ENCODE peak calls at places on chromosomes 13 and 19, in eight cellular contexts. One of them, this sample, is unnamed.

GRCh38 chr13:85698236-85698635 is 101.0 kb downstream of the SLITRK6 start:
- DNase-seq in islet precursor cell: no peak
- DNase-seq in iPS-NIHi11: no peak
- DNase-seq in stimulated activated CD4-positive, alpha-beta T cell treated with anti-CD3 and anti-CD28 coated beads, Interleukin-4, amount 100 ng/mL, for 1 hour: no peak
- DNase-seq in epithelial cell of prostate: no peak
- DNase-seq in lower lobe of right lung: no peak
- DNase-seq in HEK293T: no peak
- DNase-seq in central memory CD8-positive, alpha-beta T cell: no peak
- DNase-seq in this sample: no peak

GRCh38 chr19:48672994-48673393 is at the start of gene NTN5:
- DNase-seq in islet precursor cell: no peak
- DNase-seq in iPS-NIHi11: no peak
- DNase-seq in stimulated activated CD4-positive, alpha-beta T cell treated with anti-CD3 and anti-CD28 coated beads, Interleukin-4, amount 100 ng/mL, for 1 hour: no peak
- DNase-seq in epithelial cell of prostate: no peak
- DNase-seq in lower lobe of right lung: no peak
- DNase-seq in HEK293T: no peak
- DNase-seq in central memory CD8-positive, alpha-beta T cell: no peak
- DNase-seq in this sample: no peak

GRCh38 chr13:26307701-26308100 is 53.8 kb downstream of the CDK8 start:
- DNase-seq in islet precursor cell: no peak
- DNase-seq in iPS-NIHi11: no peak
- DNase-seq in stimulated activated CD4-positive, alpha-beta T cell treated with anti-CD3 and anti-CD28 coated beads, Interleukin-4, amount 100 ng/mL, for 1 hour: no peak
- DNase-seq in epithelial cell of prostate: no peak
- DNase-seq in lower lobe of right lung: no peak
- DNase-seq in HEK293T: no peak
- DNase-seq in central memory CD8-positive, alpha-beta T cell: no peak
- DNase-seq in this sample: no peak

GRCh38 chr13:94309997-94310842 is 169.3 kb downstream of the DCT start:
- DNase-seq in islet precursor cell: no peak
- DNase-seq in iPS-NIHi11: no peak
- DNase-seq in stimulated activated CD4-positive, alpha-beta T cell treated with anti-CD3 and anti-CD28 coated beads, Interleukin-4, amount 100 ng/mL, for 1 hour: no peak
- DNase-seq in epithelial cell of prostate: no peak
- DNase-seq in lower lobe of right lung: no peak
- DNase-seq in HEK293T: no peak
- DNase-seq in central memory CD8-positive, alpha-beta T cell: no peak
- DNase-seq in this sample: no peak

GRCh38 chr19:38718747-38719543 is 25.3 kb downstream of the CAPN12 start:
- DNase-seq in islet precursor cell: peak
- DNase-seq in iPS-NIHi11: peak
- DNase-seq in stimulated activated CD4-positive, alpha-beta T cell treated with anti-CD3 and anti-CD28 coated beads, Interleukin-4, amount 100 ng/mL, for 1 hour: no peak
- DNase-seq in epithelial cell of prostate: no peak
- DNase-seq in lower lobe of right lung: peak
- DNase-seq in HEK293T: no peak
- DNase-seq in central memory CD8-positive, alpha-beta T cell: no peak
- DNase-seq in this sample: peak

GRCh38 chr19:10454267-10454666 is 33.9 kb downstream of the PDE4A start:
- DNase-seq in islet precursor cell: no peak
- DNase-seq in iPS-NIHi11: peak
- DNase-seq in stimulated activated CD4-positive, alpha-beta T cell treated with anti-CD3 and anti-CD28 coated beads, Interleukin-4, amount 100 ng/mL, for 1 hour: no peak
- DNase-seq in epithelial cell of prostate: no peak
- DNase-seq in lower lobe of right lung: no peak
- DNase-seq in HEK293T: peak
- DNase-seq in central memory CD8-positive, alpha-beta T cell: no peak
- DNase-seq in this sample: peak

GRCh38 chr19:679418-680286 is 3.5 kb downstream of the FSTL3 start:
- DNase-seq in islet precursor cell: no peak
- DNase-seq in iPS-NIHi11: peak
- DNase-seq in stimulated activated CD4-positive, alpha-beta T cell treated with anti-CD3 and anti-CD28 coated beads, Interleukin-4, amount 100 ng/mL, for 1 hour: peak
- DNase-seq in epithelial cell of prostate: no peak
- DNase-seq in lower lobe of right lung: peak
- DNase-seq in HEK293T: no peak
- DNase-seq in central memory CD8-positive, alpha-beta T cell: no peak
- DNase-seq in this sample: peak

GRCh38 chr13:24651718-24652345 is 28.4 kb upstream of the ATP12A start:
- DNase-seq in islet precursor cell: peak
- DNase-seq in iPS-NIHi11: no peak
- DNase-seq in stimulated activated CD4-positive, alpha-beta T cell treated with anti-CD3 and anti-CD28 coated beads, Interleukin-4, amount 100 ng/mL, for 1 hour: no peak
- DNase-seq in epithelial cell of prostate: peak
- DNase-seq in lower lobe of right lung: no peak
- DNase-seq in HEK293T: no peak
- DNase-seq in central memory CD8-positive, alpha-beta T cell: no peak
- DNase-seq in this sample: no peak

GRCh38 chr13:65336106-65336603 is 1894.0 kb downstream of the PCDH9 start:
- DNase-seq in islet precursor cell: no peak
- DNase-seq in iPS-NIHi11: no peak
- DNase-seq in stimulated activated CD4-positive, alpha-beta T cell treated with anti-CD3 and anti-CD28 coated beads, Interleukin-4, amount 100 ng/mL, for 1 hour: no peak
- DNase-seq in epithelial cell of prostate: no peak
- DNase-seq in lower lobe of right lung: no peak
- DNase-seq in HEK293T: no peak
- DNase-seq in central memory CD8-positive, alpha-beta T cell: no peak
- DNase-seq in this sample: no peak

GRCh38 chr19:17553256-17553655 is 2.2 kb upstream of the COLGALT1 start:
- DNase-seq in islet precursor cell: no peak
- DNase-seq in iPS-NIHi11: no peak
- DNase-seq in stimulated activated CD4-positive, alpha-beta T cell treated with anti-CD3 and anti-CD28 coated beads, Interleukin-4, amount 100 ng/mL, for 1 hour: no peak
- DNase-seq in epithelial cell of prostate: no peak
- DNase-seq in lower lobe of right lung: no peak
- DNase-seq in HEK293T: no peak
- DNase-seq in central memory CD8-positive, alpha-beta T cell: no peak
- DNase-seq in this sample: peak

GRCh38 chr13:19663416-19663979 is 30.0 kb downstream of the MPHOSPH8 start:
- DNase-seq in islet precursor cell: peak
- DNase-seq in iPS-NIHi11: no peak
- DNase-seq in stimulated activated CD4-positive, alpha-beta T cell treated with anti-CD3 and anti-CD28 coated beads, Interleukin-4, amount 100 ng/mL, for 1 hour: no peak
- DNase-seq in epithelial cell of prostate: no peak
- DNase-seq in lower lobe of right lung: no peak
- DNase-seq in HEK293T: no peak
- DNase-seq in central memory CD8-positive, alpha-beta T cell: no peak
- DNase-seq in this sample: no peak

GRCh38 chr19:48967346-48968178 is 2.5 kb downstream of the FTL start:
- DNase-seq in islet precursor cell: peak
- DNase-seq in iPS-NIHi11: no peak
- DNase-seq in stimulated activated CD4-positive, alpha-beta T cell treated with anti-CD3 and anti-CD28 coated beads, Interleukin-4, amount 100 ng/mL, for 1 hour: no peak
- DNase-seq in epithelial cell of prostate: no peak
- DNase-seq in lower lobe of right lung: peak
- DNase-seq in HEK293T: no peak
- DNase-seq in central memory CD8-positive, alpha-beta T cell: no peak
- DNase-seq in this sample: peak

GRCh38 chr13:33953781-33954180 is 135.8 kb downstream of the RFC3 start:
- DNase-seq in islet precursor cell: no peak
- DNase-seq in iPS-NIHi11: no peak
- DNase-seq in stimulated activated CD4-positive, alpha-beta T cell treated with anti-CD3 and anti-CD28 coated beads, Interleukin-4, amount 100 ng/mL, for 1 hour: no peak
- DNase-seq in epithelial cell of prostate: no peak
- DNase-seq in lower lobe of right lung: no peak
- DNase-seq in HEK293T: no peak
- DNase-seq in central memory CD8-positive, alpha-beta T cell: no peak
- DNase-seq in this sample: no peak

GRCh38 chr13:31756346-31756745 is 17.0 kb downstream of the RXFP2 start:
- DNase-seq in islet precursor cell: no peak
- DNase-seq in iPS-NIHi11: no peak
- DNase-seq in stimulated activated CD4-positive, alpha-beta T cell treated with anti-CD3 and anti-CD28 coated beads, Interleukin-4, amount 100 ng/mL, for 1 hour: no peak
- DNase-seq in epithelial cell of prostate: no peak
- DNase-seq in lower lobe of right lung: no peak
- DNase-seq in HEK293T: no peak
- DNase-seq in central memory CD8-positive, alpha-beta T cell: no peak
- DNase-seq in this sample: no peak

GRCh38 chr13:111513766-111514611 is 193.5 kb downstream of the TEX29 start:
- DNase-seq in islet precursor cell: no peak
- DNase-seq in iPS-NIHi11: no peak
- DNase-seq in stimulated activated CD4-positive, alpha-beta T cell treated with anti-CD3 and anti-CD28 coated beads, Interleukin-4, amount 100 ng/mL, for 1 hour: no peak
- DNase-seq in epithelial cell of prostate: no peak
- DNase-seq in lower lobe of right lung: no peak
- DNase-seq in HEK293T: no peak
- DNase-seq in central memory CD8-positive, alpha-beta T cell: no peak
- DNase-seq in this sample: peak

GRCh38 chr19:52099497-52100138 is 4.1 kb upstream of the ZNF841 start:
- DNase-seq in islet precursor cell: no peak
- DNase-seq in iPS-NIHi11: no peak
- DNase-seq in stimulated activated CD4-positive, alpha-beta T cell treated with anti-CD3 and anti-CD28 coated beads, Interleukin-4, amount 100 ng/mL, for 1 hour: no peak
- DNase-seq in epithelial cell of prostate: peak
- DNase-seq in lower lobe of right lung: no peak
- DNase-seq in HEK293T: no peak
- DNase-seq in central memory CD8-positive, alpha-beta T cell: no peak
- DNase-seq in this sample: no peak

GRCh38 chr19:5665781-5666513 is 14.4 kb downstream of the MICOS13 start:
- DNase-seq in islet precursor cell: no peak
- DNase-seq in iPS-NIHi11: no peak
- DNase-seq in stimulated activated CD4-positive, alpha-beta T cell treated with anti-CD3 and anti-CD28 coated beads, Interleukin-4, amount 100 ng/mL, for 1 hour: no peak
- DNase-seq in epithelial cell of prostate: no peak
- DNase-seq in lower lobe of right lung: peak
- DNase-seq in HEK293T: no peak
- DNase-seq in central memory CD8-positive, alpha-beta T cell: no peak
- DNase-seq in this sample: no peak

This sample was measured in H9.